ENCODE peak calls at places on chromosomes 3 and 15, in eight cellular contexts. M is body of pancreas; L is psoas muscle; V is brain microvascular endothelial cell; N is NB4; B is tibial artery; U is dorsolateral prefrontal cortex; T is effector memory CD4-positive, alpha-beta T cell. H is an unnamed sample.
A peak's percentile ranks its signal among the peaks of the same experiment; 100 is the strongest.

GRCh38 chr15:51367322-51367976 is 26.0 kb downstream of the GLDN start:
- DNase-seq in M (no peak), L (no peak), V (no peak), N (no peak), B (no peak), U (no peak), T (no peak), H (no peak)

GRCh38 chr3:189304465-189305341 is 132.9 kb downstream of the TPRG1 start:
- DNase-seq in M (peak; percentile 93), L (no peak), V (no peak), N (no peak), B (no peak), U (no peak), T (no peak), H (no peak)

GRCh38 chr3:133137042-133137393 is 98.8 kb downstream of the TMEM108 start:
- DNase-seq in M (no peak), L (no peak), V (no peak), N (no peak), B (no peak), U (no peak), T (no peak), H (no peak)

GRCh38 chr3:106617276-106617675 is 748.5 kb upstream of the CBLB start:
- DNase-seq in M (no peak), L (no peak), V (no peak), N (no peak), B (no peak), U (no peak), T (no peak), H (no peak)

GRCh38 chr3:23540600-23540999 is 265.2 kb upstream of the UBE2E1 start:
- DNase-seq in M (no peak), L (no peak), V (no peak), N (no peak), B (no peak), U (no peak), T (no peak), H (no peak)

GRCh38 chr3:155946178-155946577 is 75.7 kb downstream of the GMPS start:
- DNase-seq in M (no peak), L (no peak), V (peak; percentile 88), N (no peak), B (no peak), U (no peak), T (no peak), H (peak; percentile 49)

GRCh38 chr3:129058441-129059194 is 2.0 kb upstream of the GP9 start:
- DNase-seq in M (peak; percentile 82), L (peak; percentile 8), V (no peak), N (no peak), B (no peak), U (peak; percentile 18), T (no peak), H (no peak)

GRCh38 chr15:79004336-79004735 is 59.5 kb upstream of the CTSH start:
- DNase-seq in M (peak; percentile 40), L (peak; percentile 28), V (peak; percentile 65), N (peak; percentile 97), B (no peak), U (no peak), T (no peak), H (no peak)

GRCh38 chr15:26391556-26392229 is 381.2 kb downstream of the GABRB3 start:
- DNase-seq in M (peak; percentile 5), L (no peak), V (no peak), N (no peak), B (no peak), U (no peak), T (no peak), H (no peak)

GRCh38 chr3:186024210-186024609 is 84.7 kb downstream of the ETV5 start:
- DNase-seq in M (peak; percentile 10), L (peak; percentile 63), V (no peak), N (no peak), B (peak; percentile 57), U (peak; percentile 77), T (no peak), H (no peak)

GRCh38 chr3:135099734-135100348 is 304.8 kb downstream of the EPHB1 start:
- DNase-seq in M (no peak), L (no peak), V (no peak), N (no peak), B (no peak), U (no peak), T (no peak), H (no peak)

GRCh38 chr3:192901435-192901834 is 16.2 kb downstream of the MB21D2 start:
- DNase-seq in M (no peak), L (no peak), V (peak; percentile 85), N (no peak), B (no peak), U (no peak), T (no peak), H (peak; percentile 84)

GRCh38 chr3:155185623-155186022 is 105.5 kb downstream of the MME start:
- DNase-seq in M (no peak), L (no peak), V (no peak), N (no peak), B (no peak), U (no peak), T (no peak), H (peak; percentile 69)

GRCh38 chr3:58585994-58586393 is 8.8 kb upstream of the FAM107A start:
- DNase-seq in M (no peak), L (no peak), V (no peak), N (no peak), B (no peak), U (no peak), T (no peak), H (no peak)
- H3K4me3 ChIP-seq in M (no peak overlapping the region), L (peak overlapping the region; percentile 79), V (no peak overlapping the region), N (no peak overlapping the region), B (peak overlapping the region; percentile 57), U (peak overlapping the region; percentile 82), T (peak overlapping the region; percentile 67), H (peak overlapping the region; percentile 5)

GRCh38 chr3:131532645-131533044 is 29.9 kb upstream of the MRPL3 start:
- DNase-seq in M (no peak), L (no peak), V (no peak), N (no peak), B (no peak), U (no peak), T (no peak), H (no peak)

GRCh38 chr3:131530843-131531242 is 28.1 kb upstream of the MRPL3 start:
- DNase-seq in M (no peak), L (no peak), V (no peak), N (no peak), B (no peak), U (no peak), T (no peak), H (no peak)

GRCh38 chr3:131530374-131530773 is 27.6 kb upstream of the MRPL3 start:
- DNase-seq in M (no peak), L (no peak), V (no peak), N (no peak), B (no peak), U (no peak), T (no peak), H (no peak)

GRCh38 chr3:131526801-131527347 is 24.1 kb upstream of the MRPL3 start:
- DNase-seq in M (peak; percentile 59), L (peak; percentile 60), V (peak; percentile 34), N (peak; percentile 2), B (no peak), U (peak; percentile 42), T (no peak), H (no peak)
- H3K4me3 ChIP-seq in M (peak overlapping the region; percentile 1), L (peak overlapping the region; percentile 57), V (peak overlapping the region; percentile 51), N (no peak overlapping the region), B (no peak overlapping the region), U (peak overlapping the region; percentile 52), T (no peak overlapping the region), H (peak overlapping the region; percentile 45)

GRCh38 chr3:126531051-126531330 is 7.0 kb downstream of the CHST13 start:
- DNase-seq in M (no peak), L (peak; percentile 32), V (no peak), N (no peak), B (no peak), U (no peak), T (no peak), H (no peak)

GRCh38 chr3:126528800-126529541 is 5.0 kb downstream of the CHST13 start:
- DNase-seq in M (peak; percentile 65), L (peak; percentile 31), V (no peak), N (peak; percentile 93), B (no peak), U (no peak), T (no peak), H (no peak)

GRCh38 chr3:126528419-126528799 is 4.5 kb downstream of the CHST13 start:
- DNase-seq in M (no peak), L (peak; percentile 6), V (no peak), N (no peak), B (no peak), U (no peak), T (no peak), H (no peak)

GRCh38 chr3:126530171-126531050 is 6.5 kb downstream of the CHST13 start:
- DNase-seq in M (peak; percentile 65), L (peak; percentile 57), V (no peak), N (peak; percentile 99), B (peak; percentile 56), U (no peak), T (no peak), H (no peak)

DNA sequence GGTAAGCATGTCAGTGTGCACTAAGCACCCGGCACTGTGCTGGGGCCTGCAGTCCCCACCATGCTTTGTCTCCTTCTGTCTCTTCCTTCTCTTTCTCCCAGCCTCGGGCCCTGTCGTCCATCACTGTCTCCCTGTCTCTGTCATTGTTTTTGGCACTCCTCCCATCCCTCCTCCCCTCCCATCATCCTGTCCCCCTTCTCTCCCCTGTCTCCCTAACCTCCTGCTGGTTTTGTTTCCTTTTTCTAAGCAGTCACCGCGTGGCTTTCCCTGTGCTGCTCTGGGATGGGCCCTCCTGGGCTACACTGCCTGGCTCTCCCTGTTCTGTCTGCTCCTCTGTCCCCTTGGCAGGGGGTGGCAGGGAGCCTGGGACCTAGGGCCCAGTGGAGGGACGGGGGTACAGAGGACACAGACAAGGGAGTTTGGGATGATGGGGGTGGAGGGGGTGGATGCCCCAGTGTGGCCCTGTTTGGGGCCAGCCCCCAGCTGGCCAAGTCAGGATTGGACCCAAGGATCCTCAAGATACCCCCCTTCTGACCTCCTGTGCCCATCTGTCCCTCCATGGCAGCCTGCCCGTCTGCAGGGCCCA is 5.7 kb downstream of the CHST13 start:
- DNase-seq in M (no peak), L (peak; percentile 37), V (no peak), N (peak; percentile 73), B (no peak), U (no peak), T (no peak), H (no peak)
- H3K4me3 ChIP-seq in M (no peak overlapping the region), L (no peak overlapping the region), V (no peak overlapping the region), N (peak overlapping the region; percentile 11), B (no peak overlapping the region), U (no peak overlapping the region), T (no peak overlapping the region), H (no peak overlapping the region)

DNA sequence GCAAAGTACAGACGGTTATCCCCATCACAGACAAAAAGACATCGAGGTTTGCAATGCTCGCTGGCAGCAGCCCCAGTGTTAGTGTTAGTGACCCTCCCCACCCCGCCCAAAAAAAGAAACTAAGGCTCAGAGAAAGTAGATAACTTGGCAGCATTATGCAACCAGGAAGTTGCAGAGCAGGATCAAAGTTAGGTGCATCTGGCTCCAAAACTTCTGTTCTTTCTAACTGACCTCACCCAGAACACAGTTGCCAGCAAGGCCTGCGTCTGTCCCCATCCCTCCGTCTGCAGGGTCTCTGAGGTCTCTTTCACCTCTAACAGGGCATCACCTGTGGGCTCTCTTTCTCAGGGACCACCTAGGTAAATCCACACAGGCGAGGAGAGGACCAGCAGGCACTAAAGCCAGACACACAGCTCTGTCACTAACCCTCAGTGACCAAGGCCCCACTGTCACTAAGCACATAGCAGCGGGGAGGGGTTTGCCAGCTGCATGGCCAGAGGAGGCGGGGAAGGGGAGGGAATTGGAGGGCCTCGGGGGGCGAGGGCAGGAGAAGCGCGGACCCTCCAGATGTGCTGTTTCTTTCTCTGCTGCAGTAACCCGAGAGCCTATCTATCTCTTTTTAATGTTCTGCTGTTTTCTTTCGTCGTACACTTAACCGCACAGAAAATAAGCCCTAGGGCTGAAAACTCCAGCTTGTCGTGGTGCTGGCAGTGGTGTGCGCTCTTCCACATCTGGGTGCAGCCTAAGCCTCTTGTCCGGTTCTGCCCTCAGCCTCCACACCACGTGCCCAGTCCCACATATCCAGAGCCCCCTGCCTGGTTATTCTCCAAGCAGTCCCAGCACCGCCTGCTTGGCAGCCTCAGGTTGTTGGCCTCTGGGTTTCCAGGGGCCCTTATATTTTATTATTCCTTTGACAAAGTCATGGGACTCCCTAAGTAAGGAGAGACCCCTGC is 51.3 kb downstream of the BDH1 start:
- DNase-seq in M (no peak), L (no peak), V (no peak), N (no peak), B (no peak), U (peak; percentile 33), T (no peak), H (no peak)
- H3K4me3 ChIP-seq in M (no peak overlapping the region), L (no peak overlapping the region), V (no peak overlapping the region), N (no peak overlapping the region), B (no peak overlapping the region), U (peak overlapping the region; percentile 47), T (no peak overlapping the region), H (no peak overlapping the region)